ENCODE peak calls at places on chromosome 7, in eight cellular contexts. B is tibial nerve; J is cardiac muscle cell; V is endothelial cell; C is GM06990; W is stimulated activated CD8-positive, alpha-beta memory T cell treated with anti-CD3 and anti-CD28 coated beads, Interleukin-15, amount 100 ng/mL, for 24 hours; M is activated CD4-positive, alpha-beta T cell treated with anti-CD3 and anti-CD28 coated beads for 24 hours; O is HT-29. N is an unnamed sample.

GRCh38 chr7:90708841-90709317 is 112.8 kb downstream of the CDK14 start:
- DNase-seq in B (no peak), J (peak), V (peak), C (peak), W (no peak), M (no peak), O (peak), N (no peak)

GRCh38 chr7:16841681-16842080 is 36.9 kb upstream of the AGR2 start:
- DNase-seq in B (no peak), J (no peak), V (no peak), C (no peak), W (no peak), M (no peak), O (no peak), N (no peak)

GRCh38 chr7:112116894-112117293 is 89.3 kb downstream of the DOCK4 start:
- DNase-seq in B (no peak), J (no peak), V (no peak), C (no peak), W (no peak), M (no peak), O (no peak), N (no peak)

GRCh38 chr7:158821173-158822021 is 7.9 kb downstream of the ESYT2 start:
- DNase-seq in B (no peak), J (peak), V (no peak), C (no peak), W (no peak), M (no peak), O (peak), N (no peak)

GRCh38 chr7:45401155-45401554 is 173.0 kb upstream of the ADCY1 start:
- DNase-seq in B (no peak), J (no peak), V (no peak), C (no peak), W (no peak), M (no peak), O (no peak), N (no peak)

GRCh38 chr7:102230593-102230992 is 56.1 kb upstream of the SH2B2 start:
- DNase-seq in B (no peak), J (peak), V (no peak), C (no peak), W (no peak), M (no peak), O (no peak), N (no peak)

GRCh38 chr7:158738841-158739240 is 34.2 kb upstream of the NCAPG2 start:
- DNase-seq in B (no peak), J (no peak), V (no peak), C (no peak), W (no peak), M (no peak), O (no peak), N (no peak)

GRCh38 chr7:148079206-148079605 is 511.4 kb upstream of the C7orf33 start:
- DNase-seq in B (no peak), J (no peak), V (no peak), C (no peak), W (no peak), M (no peak), O (no peak), N (no peak)

GRCh38 chr7:135792334-135792733 is 43.7 kb upstream of the FAM180A start:
- DNase-seq in B (no peak), J (no peak), V (no peak), C (no peak), W (no peak), M (no peak), O (no peak), N (no peak)

GRCh38 chr7:22154130-22154529 is 202.8 kb downstream of the RAPGEF5 start:
- DNase-seq in B (no peak), J (peak), V (peak), C (no peak), W (no peak), M (no peak), O (peak), N (no peak)

GRCh38 chr7:33287738-33288137 is 158.4 kb downstream of the BBS9 start:
- DNase-seq in B (no peak), J (no peak), V (no peak), C (no peak), W (no peak), M (no peak), O (no peak), N (no peak)

GRCh38 chr7:113918946-113919345 is at the start of gene PPP1R3A:
- DNase-seq in B (no peak), J (no peak), V (no peak), C (no peak), W (no peak), M (no peak), O (peak), N (no peak)

GRCh38 chr7:30992414-30992813 is 28.7 kb downstream of the GHRHR start:
- DNase-seq in B (no peak), J (no peak), V (no peak), C (no peak), W (no peak), M (no peak), O (no peak), N (no peak)

GRCh38 chr7:33773053-33773452 is 132.3 kb upstream of the BMPER start:
- DNase-seq in B (no peak), J (no peak), V (no peak), C (no peak), W (no peak), M (no peak), O (no peak), N (no peak)

GRCh38 chr7:82629583-82629982 is 186.0 kb upstream of the CACNA2D1 start:
- DNase-seq in B (no peak), J (peak), V (no peak), C (no peak), W (no peak), M (no peak), O (no peak), N (no peak)

GRCh38 chr7:42244828-42245227 is 7.8 kb upstream of the GLI3 start:
- DNase-seq in B (no peak), J (peak), V (no peak), C (no peak), W (no peak), M (no peak), O (no peak), N (no peak)

GRCh38 chr7:99265848-99266247 is 6.8 kb upstream of the MYH16 start:
- DNase-seq in B (no peak), J (no peak), V (no peak), C (no peak), W (no peak), M (no peak), O (no peak), N (no peak)

GRCh38 chr7:16465469-16466086 is at the start of gene SOSTDC1:
- DNase-seq in B (no peak), J (no peak), V (no peak), C (no peak), W (no peak), M (no peak), O (peak), N (no peak)

GRCh38 chr7:82841828-82842227 is 320.9 kb downstream of the PCLO start:
- DNase-seq in B (no peak), J (no peak), V (no peak), C (no peak), W (no peak), M (no peak), O (no peak), N (no peak)

GRCh38 chr7:121419201-121420148 is 23.4 kb upstream of the FAM3C start:
- DNase-seq in B (no peak), J (no peak), V (no peak), C (no peak), W (no peak), M (no peak), O (peak), N (no peak)

GRCh38 chr7:148116195-148116594 is 474.4 kb upstream of the C7orf33 start:
- DNase-seq in B (no peak), J (no peak), V (no peak), C (no peak), W (no peak), M (no peak), O (no peak), N (no peak)

GRCh38 chr7:27933691-27934565 is 194.0 kb downstream of the TAX1BP1 start:
- DNase-seq in B (no peak), J (peak), V (no peak), C (no peak), W (no peak), M (no peak), O (peak), N (no peak)

GRCh38 chr7:45174966-45175765 is 17.6 kb downstream of the RAMP3 start:
- DNase-seq in B (no peak), J (no peak), V (no peak), C (no peak), W (no peak), M (no peak), O (no peak), N (no peak)

GRCh38 chr7:64320547-64321495 is 7.1 kb downstream of the ZNF736 start:
- DNase-seq in B (no peak), J (peak), V (no peak), C (peak), W (no peak), M (no peak), O (no peak), N (no peak)

GRCh38 chr7:73717025-73717807 is 2.3 kb downstream of the STX1A start:
- DNase-seq in B (no peak), J (peak), V (no peak), C (no peak), W (no peak), M (no peak), O (no peak), N (no peak)

GRCh38 chr7:158284121-158284520 is 303.5 kb downstream of the PTPRN2 start:
- DNase-seq in B (peak), J (no peak), V (no peak), C (no peak), W (no peak), M (no peak), O (no peak), N (peak)

GRCh38 chr7:108253275-108254044 is 123.3 kb upstream of the LAMB4 start:
- DNase-seq in B (no peak), J (peak), V (no peak), C (no peak), W (no peak), M (no peak), O (peak), N (no peak)

GRCh38 chr7:106679153-106679931 is 18.4 kb upstream of the CCDC71L start:
- DNase-seq in B (no peak), J (peak), V (no peak), C (peak), W (no peak), M (no peak), O (peak), N (no peak)

GRCh38 chr7:27587429-27587828 is 75.3 kb downstream of the HIBADH start:
- DNase-seq in B (no peak), J (no peak), V (no peak), C (peak), W (no peak), M (no peak), O (no peak), N (no peak)

GRCh38 chr7:39434012-39434411 is 132.2 kb upstream of the YAE1 start:
- DNase-seq in B (no peak), J (no peak), V (no peak), C (no peak), W (no peak), M (no peak), O (no peak), N (no peak)

GRCh38 chr7:106329971-106330733 is 45.4 kb upstream of the NAMPT start:
- DNase-seq in B (no peak), J (peak), V (no peak), C (no peak), W (no peak), M (no peak), O (no peak), N (no peak)

GRCh38 chr7:157528785-157529341 is 192.1 kb downstream of the DNAJB6 start:
- DNase-seq in B (peak), J (no peak), V (no peak), C (no peak), W (no peak), M (no peak), O (no peak), N (peak)

GRCh38 chr7:154519229-154519628 is 467.0 kb downstream of the DPP6 start:
- DNase-seq in B (no peak), J (no peak), V (no peak), C (no peak), W (no peak), M (no peak), O (no peak), N (no peak)

GRCh38 chr7:23700058-23700457 is 10.0 kb upstream of the STK31 start:
- DNase-seq in B (no peak), J (no peak), V (no peak), C (no peak), W (no peak), M (no peak), O (no peak), N (no peak)

GRCh38 chr7:53111061-53111460 is 75.6 kb downstream of the POM121L12 start:
- DNase-seq in B (no peak), J (no peak), V (no peak), C (no peak), W (no peak), M (no peak), O (no peak), N (no peak)

GRCh38 chr7:64574481-64575159 is 11.7 kb upstream of the ZNF680 start:
- DNase-seq in B (no peak), J (peak), V (peak), C (no peak), W (no peak), M (no peak), O (no peak), N (peak)

GRCh38 chr7:50346548-50347497 is 42.3 kb downstream of the IKZF1 start:
- DNase-seq in B (no peak), J (no peak), V (no peak), C (no peak), W (no peak), M (no peak), O (no peak), N (no peak)

N was measured in tibial artery.